ENCODE peak calls at places on chromosomes 12 and 14, in four cellular contexts. One of them, this sample, is unnamed.

GRCh38 chr14:34023824-34024767 is 73.2 kb upstream of the EGLN3 start:
- DNase-seq in tibial artery: no peak
- DNase-seq in uterus: no peak
- DNase-seq in thoracic aorta: no peak
- DNase-seq in this sample: no peak

GRCh38 chr12:103642240-103642864 is 55.3 kb downstream of the STAB2 start:
- DNase-seq in uterus: no peak
- DNase-seq in thoracic aorta: no peak
- DNase-seq in tibial artery: no peak
- DNase-seq in this sample: no peak

GRCh38 chr12:71431991-71432390 is 7.6 kb upstream of the LGR5 start:
- DNase-seq in uterus: no peak
- DNase-seq in tibial artery: no peak
- DNase-seq in thoracic aorta: no peak
- DNase-seq in this sample: no peak

GRCh38 chr14:93965287-93965821 is 11.0 kb downstream of the ASB2 start:
- DNase-seq in uterus: no peak
- DNase-seq in tibial artery: no peak
- DNase-seq in thoracic aorta: no peak
- DNase-seq in this sample: peak

GRCh38 chr12:98885778-98886177 is 240.7 kb downstream of the APAF1 start:
- DNase-seq in uterus: no peak
- DNase-seq in tibial artery: no peak
- DNase-seq in thoracic aorta: no peak
- DNase-seq in this sample: no peak

GRCh38 chr12:6606331-6607131 is 648 bp downstream of the CHD4 start:
- DNase-seq in tibial artery: peak
- DNase-seq in thoracic aorta: peak
- DNase-seq in uterus: peak
- DNase-seq in this sample: no peak

GRCh38 chr12:77102123-77102522 is 36.8 kb upstream of the E2F7 start:
- DNase-seq in thoracic aorta: no peak
- DNase-seq in uterus: no peak
- DNase-seq in tibial artery: no peak
- DNase-seq in this sample: no peak

GRCh38 chr14:99619873-99620834 is 16.1 kb upstream of the CCDC85C start:
- DNase-seq in thoracic aorta: no peak
- DNase-seq in tibial artery: no peak
- DNase-seq in uterus: peak
- DNase-seq in this sample: no peak

GRCh38 chr12:75792687-75793086 is 238.9 kb downstream of the PHLDA1 start:
- DNase-seq in tibial artery: no peak
- DNase-seq in thoracic aorta: no peak
- DNase-seq in uterus: no peak
- DNase-seq in this sample: no peak

GRCh38 chr12:109727039-109727723 is 13.6 kb downstream of the FAM222A start:
- DNase-seq in uterus: no peak
- DNase-seq in tibial artery: no peak
- DNase-seq in thoracic aorta: no peak
- DNase-seq in this sample: no peak

GRCh38 chr12:105234197-105234596 is 1.8 kb downstream of the APPL2 start:
- DNase-seq in uterus: no peak
- DNase-seq in thoracic aorta: no peak
- DNase-seq in tibial artery: no peak
- DNase-seq in this sample: no peak

GRCh38 chr14:22391908-22392307 is 197.1 kb downstream of the DAD1 start:
- DNase-seq in tibial artery: peak
- DNase-seq in uterus: peak
- DNase-seq in thoracic aorta: no peak
- DNase-seq in this sample: peak

GRCh38 chr12:23168459-23168858 is 543.5 kb downstream of the ETNK1 start:
- DNase-seq in uterus: no peak
- DNase-seq in thoracic aorta: no peak
- DNase-seq in tibial artery: no peak
- DNase-seq in this sample: no peak

GRCh38 chr12:68119724-68120211 is 39.8 kb downstream of the IFNG start:
- DNase-seq in uterus: no peak
- DNase-seq in thoracic aorta: no peak
- DNase-seq in tibial artery: no peak
- DNase-seq in this sample: no peak

GRCh38 chr12:120725659-120726509 is at the start of gene ACADS:
- DNase-seq in thoracic aorta: peak
- DNase-seq in uterus: peak
- DNase-seq in tibial artery: peak
- DNase-seq in this sample: peak

GRCh38 chr12:67783393-67783792 is 134.8 kb downstream of the DYRK2 start:
- DNase-seq in thoracic aorta: no peak
- DNase-seq in tibial artery: no peak
- DNase-seq in uterus: no peak
- DNase-seq in this sample: no peak

GRCh38 chr12:12835378-12836145 is 22.4 kb downstream of the DDX47 start:
- DNase-seq in uterus: no peak
- DNase-seq in thoracic aorta: no peak
- DNase-seq in tibial artery: no peak
- DNase-seq in this sample: peak

GRCh38 chr12:86613306-86613705 is 357.1 kb upstream of the MGAT4C start:
- DNase-seq in thoracic aorta: no peak
- DNase-seq in tibial artery: no peak
- DNase-seq in uterus: no peak
- DNase-seq in this sample: no peak

GRCh38 chr14:29745863-29746262 is 181.8 kb downstream of the PRKD1 start:
- DNase-seq in tibial artery: no peak
- DNase-seq in uterus: no peak
- DNase-seq in thoracic aorta: no peak
- DNase-seq in this sample: no peak

GRCh38 chr12:2339022-2339431 is 286.2 kb downstream of the CACNA1C start:
- DNase-seq in thoracic aorta: no peak
- DNase-seq in uterus: no peak
- DNase-seq in tibial artery: no peak
- DNase-seq in this sample: peak

GRCh38 chr14:104786091-104786586 is 9.4 kb downstream of the AKT1 start:
- DNase-seq in tibial artery: no peak
- DNase-seq in thoracic aorta: no peak
- DNase-seq in uterus: no peak
- DNase-seq in this sample: no peak

GRCh38 chr14:77989441-77989891 is 180.7 kb upstream of the NRXN3 start:
- DNase-seq in thoracic aorta: no peak
- DNase-seq in uterus: no peak
- DNase-seq in tibial artery: no peak
- DNase-seq in this sample: no peak

GRCh38 chr14:81557137-81557536 is 23.5 kb upstream of the SEL1L start:
- DNase-seq in thoracic aorta: no peak
- DNase-seq in uterus: no peak
- DNase-seq in tibial artery: no peak
- DNase-seq in this sample: no peak

GRCh38 chr14:93707475-93707874 is 80.8 kb downstream of the PRIMA1 start:
- DNase-seq in tibial artery: no peak
- DNase-seq in thoracic aorta: no peak
- DNase-seq in uterus: no peak
- DNase-seq in this sample: no peak

GRCh38 chr12:67525500-67525884 is 123.1 kb upstream of the DYRK2 start:
- DNase-seq in thoracic aorta: no peak
- DNase-seq in tibial artery: no peak
- DNase-seq in uterus: no peak
- DNase-seq in this sample: no peak

GRCh38 chr12:16361142-16361783 is 13.8 kb downstream of the MGST1 start:
- DNase-seq in thoracic aorta: no peak
- DNase-seq in tibial artery: no peak
- DNase-seq in uterus: no peak
- DNase-seq in this sample: no peak

GRCh38 chr14:90496379-90496778 is 99.5 kb downstream of the CALM1 start:
- DNase-seq in uterus: no peak
- DNase-seq in thoracic aorta: no peak
- DNase-seq in tibial artery: no peak
- DNase-seq in this sample: no peak

GRCh38 chr12:102765736-102766135 is 151.3 kb downstream of the PAH start:
- DNase-seq in uterus: no peak
- DNase-seq in thoracic aorta: no peak
- DNase-seq in tibial artery: no peak
- DNase-seq in this sample: no peak

GRCh38 chr14:25111061-25111601 is 61.2 kb upstream of the STXBP6 start:
- DNase-seq in tibial artery: peak
- DNase-seq in thoracic aorta: no peak
- DNase-seq in uterus: no peak
- DNase-seq in this sample: peak

GRCh38 chr14:70655110-70655826 is 13.6 kb downstream of the TTC9 start:
- DNase-seq in uterus: no peak
- DNase-seq in thoracic aorta: no peak
- DNase-seq in tibial artery: no peak
- DNase-seq in this sample: no peak

GRCh38 chr14:93939304-93940229 is 12.4 kb downstream of the FAM181A start:
- DNase-seq in tibial artery: peak
- DNase-seq in thoracic aorta: peak
- DNase-seq in uterus: peak
- DNase-seq in this sample: peak

GRCh38 chr12:117485984-117486839 is 124.8 kb upstream of the NOS1 start:
- DNase-seq in uterus: no peak
- DNase-seq in thoracic aorta: no peak
- DNase-seq in tibial artery: no peak
- DNase-seq in this sample: no peak

GRCh38 chr14:51085007-51085406 is 9.9 kb downstream of the TRIM9 start:
- DNase-seq in tibial artery: no peak
- DNase-seq in uterus: no peak
- DNase-seq in thoracic aorta: no peak
- DNase-seq in this sample: no peak

GRCh38 chr14:75896341-75896740 is 85.5 kb downstream of the TGFB3 start:
- DNase-seq in tibial artery: no peak
- DNase-seq in uterus: no peak
- DNase-seq in thoracic aorta: no peak
- DNase-seq in this sample: no peak

GRCh38 chr14:95470942-95471499 is 45.4 kb downstream of the SYNE3 start:
- DNase-seq in thoracic aorta: no peak
- DNase-seq in tibial artery: no peak
- DNase-seq in uterus: no peak
- DNase-seq in this sample: no peak

GRCh38 chr12:49298160-49298559 is 3.2 kb downstream of the PRPH start:
- DNase-seq in thoracic aorta: no peak
- DNase-seq in tibial artery: no peak
- DNase-seq in uterus: no peak
- DNase-seq in this sample: peak
- TF ChIP-seq CTCF in thoracic aorta: no peak
- TF ChIP-seq CTCF in tibial artery: no peak
- TF ChIP-seq CTCF in uterus: no peak
- TF ChIP-seq CTCF in this sample: no peak

DNA sequence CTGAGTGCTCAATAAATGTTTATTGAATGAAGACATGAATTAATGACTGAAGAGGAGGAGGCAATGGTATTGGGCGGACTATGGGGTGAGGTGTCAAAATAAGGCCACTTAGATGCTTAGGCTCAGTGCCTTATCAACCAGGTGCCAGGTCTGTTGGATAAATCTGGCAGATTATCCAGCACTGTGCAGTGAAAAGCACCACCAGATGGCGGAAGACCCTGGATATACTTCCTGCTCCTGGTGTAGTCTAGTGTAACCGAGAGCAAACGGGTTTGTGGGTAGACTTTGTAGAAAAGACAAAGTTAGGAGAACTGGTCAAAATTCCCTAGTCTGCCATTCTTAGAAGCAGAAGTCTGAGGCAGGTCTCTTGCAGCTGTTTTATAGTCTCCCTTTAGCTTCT is 306.3 kb downstream of the ATP23 start:
- DNase-seq in thoracic aorta: no peak
- DNase-seq in uterus: no peak
- DNase-seq in tibial artery: no peak
- DNase-seq in this sample: no peak
- TF ChIP-seq CTCF in thoracic aorta: no peak
- TF ChIP-seq CTCF in uterus: no peak
- TF ChIP-seq CTCF in tibial artery: no peak
- TF ChIP-seq CTCF in this sample: no peak

DNA sequence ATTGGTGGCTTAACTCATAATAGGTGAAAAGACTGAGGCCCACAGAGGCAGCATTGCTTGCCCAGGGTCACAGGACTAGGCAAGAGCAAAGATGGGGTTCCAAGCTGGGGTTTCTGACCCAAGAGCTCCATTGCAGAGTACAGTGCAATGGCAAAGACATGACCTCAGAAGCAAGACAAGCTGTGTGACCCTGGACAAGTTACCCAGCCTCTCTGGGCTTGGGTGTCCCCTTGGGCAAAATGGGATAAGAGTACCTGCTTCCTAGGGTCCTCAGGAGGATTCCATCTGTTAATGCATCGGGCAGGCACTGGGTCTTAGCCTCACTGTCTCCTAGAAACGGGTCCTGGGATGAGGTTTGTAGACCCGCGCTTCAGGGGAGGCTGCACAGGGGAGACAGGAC is 111.6 kb upstream of the NCOR2 start:
- DNase-seq in uterus: no peak
- DNase-seq in thoracic aorta: no peak
- DNase-seq in tibial artery: no peak
- DNase-seq in this sample: no peak
- TF ChIP-seq CTCF in uterus: no peak
- TF ChIP-seq CTCF in thoracic aorta: no peak
- TF ChIP-seq CTCF in tibial artery: no peak
- TF ChIP-seq CTCF in this sample: no peak

GRCh38 chr12:113143959-113144358 is 5.6 kb upstream of the CFAP73 start:
- DNase-seq in thoracic aorta: no peak
- DNase-seq in uterus: no peak
- DNase-seq in tibial artery: no peak
- DNase-seq in this sample: no peak
- TF ChIP-seq CTCF in thoracic aorta: no peak
- TF ChIP-seq CTCF in uterus: no peak
- TF ChIP-seq CTCF in tibial artery: no peak
- TF ChIP-seq CTCF in this sample: no peak

DNA sequence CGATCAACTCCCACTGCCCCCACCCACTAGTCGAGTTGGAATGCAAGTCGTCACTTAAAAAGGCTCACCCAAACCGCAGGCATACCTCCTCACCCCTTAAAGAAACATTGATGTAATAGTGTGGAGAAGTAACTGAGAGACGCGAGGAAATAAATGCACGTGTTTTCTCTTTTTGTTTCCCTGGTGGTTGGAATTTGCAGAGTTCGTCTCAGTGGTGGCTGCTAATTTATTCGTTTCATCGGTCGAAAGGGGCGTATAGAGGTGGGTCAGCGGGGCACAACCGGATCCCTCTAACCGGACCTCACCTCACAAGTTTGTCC is 5.1 kb upstream of the NPAS3 start:
- DNase-seq in uterus: no peak
- DNase-seq in thoracic aorta: no peak
- DNase-seq in tibial artery: no peak
- DNase-seq in this sample: peak
- TF ChIP-seq CTCF in uterus: no peak
- TF ChIP-seq CTCF in thoracic aorta: peak
- TF ChIP-seq CTCF in tibial artery: peak
- TF ChIP-seq CTCF in this sample: peak